ENCODE peak calls at places on chromosomes 5 and 9, in eight cellular contexts. One of them, this sample, is unnamed.

GRCh38 chr5:4938941-4939546 is 201.1 kb upstream of the ADAMTS16 start:
- DNase-seq in WTC11: no peak
- DNase-seq in mammary epithelial cell: no peak
- DNase-seq in PC-9: no peak
- DNase-seq in fibroblast of the aortic adventitia: no peak
- DNase-seq in fibroblast of lung: no peak
- DNase-seq in HCT116: no peak
- DNase-seq in A549: no peak
- DNase-seq in this sample: no peak

GRCh38 chr5:2415678-2416077 is 335.8 kb downstream of the IRX2 start:
- DNase-seq in WTC11: peak; percentile 44
- DNase-seq in HCT116: no peak
- DNase-seq in A549: no peak
- DNase-seq in PC-9: no peak
- DNase-seq in fibroblast of the aortic adventitia: no peak
- DNase-seq in fibroblast of lung: no peak
- DNase-seq in mammary epithelial cell: no peak
- DNase-seq in this sample: no peak

GRCh38 chr5:161572914-161573313 is 26.4 kb upstream of the GABRB2 start:
- DNase-seq in WTC11: no peak
- DNase-seq in PC-9: no peak
- DNase-seq in A549: no peak
- DNase-seq in mammary epithelial cell: no peak
- DNase-seq in fibroblast of lung: no peak
- DNase-seq in fibroblast of the aortic adventitia: no peak
- DNase-seq in HCT116: no peak
- DNase-seq in this sample: no peak

GRCh38 chr9:126689027-126689825 is 75.5 kb downstream of the LMX1B start:
- DNase-seq in PC-9: no peak
- DNase-seq in A549: no peak
- DNase-seq in HCT116: no peak
- DNase-seq in fibroblast of lung: no peak
- DNase-seq in mammary epithelial cell: no peak
- DNase-seq in fibroblast of the aortic adventitia: no peak
- DNase-seq in WTC11: no peak
- DNase-seq in this sample: no peak

GRCh38 chr5:55407059-55407684 is 99.4 kb downstream of the MTREX start:
- DNase-seq in fibroblast of lung: peak; percentile 42
- DNase-seq in PC-9: no peak
- DNase-seq in fibroblast of the aortic adventitia: peak; percentile 77
- DNase-seq in WTC11: no peak
- DNase-seq in A549: peak; percentile 25
- DNase-seq in HCT116: peak; percentile 22
- DNase-seq in mammary epithelial cell: peak; percentile 23
- DNase-seq in this sample: no peak

GRCh38 chr9:68637020-68637419 is 68.0 kb upstream of the PIP5K1B start:
- DNase-seq in A549: no peak
- DNase-seq in HCT116: no peak
- DNase-seq in fibroblast of the aortic adventitia: no peak
- DNase-seq in PC-9: no peak
- DNase-seq in fibroblast of lung: no peak
- DNase-seq in mammary epithelial cell: no peak
- DNase-seq in WTC11: no peak
- DNase-seq in this sample: no peak

GRCh38 chr5:149450199-149450598 is 71.1 kb upstream of the IL17B start:
- DNase-seq in mammary epithelial cell: no peak
- DNase-seq in HCT116: no peak
- DNase-seq in A549: no peak
- DNase-seq in fibroblast of lung: peak; percentile 80
- DNase-seq in PC-9: no peak
- DNase-seq in WTC11: no peak
- DNase-seq in fibroblast of the aortic adventitia: peak; percentile 89
- DNase-seq in this sample: no peak

GRCh38 chr5:51960617-51961115 is 577.4 kb downstream of the ISL1 start:
- DNase-seq in mammary epithelial cell: peak; percentile 17
- DNase-seq in WTC11: no peak
- DNase-seq in fibroblast of lung: no peak
- DNase-seq in fibroblast of the aortic adventitia: peak; percentile 2
- DNase-seq in A549: no peak
- DNase-seq in PC-9: no peak
- DNase-seq in HCT116: peak; percentile 7
- DNase-seq in this sample: no peak

GRCh38 chr5:41279040-41279439 is 65.7 kb upstream of the C6 start:
- DNase-seq in A549: no peak
- DNase-seq in fibroblast of lung: no peak
- DNase-seq in WTC11: no peak
- DNase-seq in HCT116: no peak
- DNase-seq in fibroblast of the aortic adventitia: no peak
- DNase-seq in mammary epithelial cell: no peak
- DNase-seq in PC-9: no peak
- DNase-seq in this sample: no peak

GRCh38 chr5:111439473-111440075 is 72.8 kb downstream of the STARD4 start:
- DNase-seq in HCT116: no peak
- DNase-seq in fibroblast of lung: peak; percentile 81
- DNase-seq in fibroblast of the aortic adventitia: peak; percentile 40
- DNase-seq in mammary epithelial cell: peak; percentile 28
- DNase-seq in WTC11: no peak
- DNase-seq in A549: no peak
- DNase-seq in PC-9: no peak
- DNase-seq in this sample: no peak

GRCh38 chr9:16602494-16602893 is 268.0 kb downstream of the BNC2 start:
- DNase-seq in fibroblast of lung: no peak
- DNase-seq in HCT116: no peak
- DNase-seq in mammary epithelial cell: no peak
- DNase-seq in fibroblast of the aortic adventitia: no peak
- DNase-seq in WTC11: no peak
- DNase-seq in A549: no peak
- DNase-seq in PC-9: no peak
- DNase-seq in this sample: no peak

GRCh38 chr5:174785120-174785680 is 60.8 kb downstream of the MSX2 start:
- DNase-seq in PC-9: no peak
- DNase-seq in fibroblast of lung: no peak
- DNase-seq in fibroblast of the aortic adventitia: no peak
- DNase-seq in HCT116: no peak
- DNase-seq in mammary epithelial cell: no peak
- DNase-seq in WTC11: no peak
- DNase-seq in A549: no peak
- DNase-seq in this sample: no peak

GRCh38 chr5:107855171-107855570 is 184.4 kb upstream of the EFNA5 start:
- DNase-seq in fibroblast of the aortic adventitia: no peak
- DNase-seq in fibroblast of lung: no peak
- DNase-seq in A549: no peak
- DNase-seq in HCT116: no peak
- DNase-seq in WTC11: no peak
- DNase-seq in mammary epithelial cell: no peak
- DNase-seq in PC-9: no peak
- DNase-seq in this sample: no peak

GRCh38 chr9:35905912-35906679 is at the start of gene HRCT1:
- DNase-seq in mammary epithelial cell: peak; percentile 94
- DNase-seq in WTC11: no peak
- DNase-seq in fibroblast of lung: peak; percentile 97
- DNase-seq in A549: peak; percentile 50
- DNase-seq in PC-9: peak; percentile 85
- DNase-seq in HCT116: peak; percentile 74
- DNase-seq in fibroblast of the aortic adventitia: peak; percentile 98
- DNase-seq in this sample: no peak

GRCh38 chr5:146872191-146872590 is 6.4 kb downstream of the PPP2R2B start:
- DNase-seq in PC-9: no peak
- DNase-seq in HCT116: no peak
- DNase-seq in mammary epithelial cell: no peak
- DNase-seq in fibroblast of the aortic adventitia: no peak
- DNase-seq in WTC11: no peak
- DNase-seq in fibroblast of lung: no peak
- DNase-seq in A549: no peak
- DNase-seq in this sample: no peak

GRCh38 chr5:79202076-79202475 is 33.9 kb upstream of the JMY start:
- DNase-seq in HCT116: peak; percentile 36
- DNase-seq in mammary epithelial cell: peak; percentile 68
- DNase-seq in A549: peak; percentile 29
- DNase-seq in fibroblast of the aortic adventitia: peak; percentile 89
- DNase-seq in fibroblast of lung: peak; percentile 80
- DNase-seq in PC-9: peak; percentile 80
- DNase-seq in WTC11: no peak
- DNase-seq in this sample: no peak

GRCh38 chr5:127080001-127080478 is 6.7 kb upstream of the C5orf63 start:
- DNase-seq in mammary epithelial cell: peak; percentile 90
- DNase-seq in PC-9: no peak
- DNase-seq in A549: no peak
- DNase-seq in fibroblast of lung: no peak
- DNase-seq in fibroblast of the aortic adventitia: no peak
- DNase-seq in HCT116: no peak
- DNase-seq in WTC11: no peak
- DNase-seq in this sample: no peak

GRCh38 chr9:36029765-36030528 is 6.8 kb upstream of the RECK start:
- DNase-seq in fibroblast of lung: peak; percentile 96
- DNase-seq in PC-9: peak; percentile 87
- DNase-seq in mammary epithelial cell: peak; percentile 92
- DNase-seq in A549: no peak
- DNase-seq in fibroblast of the aortic adventitia: peak; percentile 98
- DNase-seq in HCT116: no peak
- DNase-seq in WTC11: no peak
- DNase-seq in this sample: no peak

GRCh38 chr9:11933926-11934325 is 759.3 kb upstream of the TYRP1 start:
- DNase-seq in WTC11: no peak
- DNase-seq in A549: no peak
- DNase-seq in PC-9: no peak
- DNase-seq in fibroblast of lung: peak; percentile 14
- DNase-seq in fibroblast of the aortic adventitia: peak; percentile 95
- DNase-seq in HCT116: no peak
- DNase-seq in mammary epithelial cell: no peak
- DNase-seq in this sample: no peak

GRCh38 chr5:124692324-124692723 is 54.1 kb downstream of the ZNF608 start:
- DNase-seq in mammary epithelial cell: no peak
- DNase-seq in WTC11: no peak
- DNase-seq in HCT116: no peak
- DNase-seq in PC-9: no peak
- DNase-seq in fibroblast of lung: peak; percentile 91
- DNase-seq in A549: no peak
- DNase-seq in fibroblast of the aortic adventitia: peak; percentile 89
- DNase-seq in this sample: no peak

GRCh38 chr5:149160291-149160787 is 19.0 kb downstream of the ABLIM3 start:
- DNase-seq in WTC11: no peak
- DNase-seq in A549: no peak
- DNase-seq in PC-9: no peak
- DNase-seq in mammary epithelial cell: peak; percentile 60
- DNase-seq in HCT116: no peak
- DNase-seq in fibroblast of the aortic adventitia: no peak
- DNase-seq in fibroblast of lung: no peak
- DNase-seq in this sample: no peak

DNA sequence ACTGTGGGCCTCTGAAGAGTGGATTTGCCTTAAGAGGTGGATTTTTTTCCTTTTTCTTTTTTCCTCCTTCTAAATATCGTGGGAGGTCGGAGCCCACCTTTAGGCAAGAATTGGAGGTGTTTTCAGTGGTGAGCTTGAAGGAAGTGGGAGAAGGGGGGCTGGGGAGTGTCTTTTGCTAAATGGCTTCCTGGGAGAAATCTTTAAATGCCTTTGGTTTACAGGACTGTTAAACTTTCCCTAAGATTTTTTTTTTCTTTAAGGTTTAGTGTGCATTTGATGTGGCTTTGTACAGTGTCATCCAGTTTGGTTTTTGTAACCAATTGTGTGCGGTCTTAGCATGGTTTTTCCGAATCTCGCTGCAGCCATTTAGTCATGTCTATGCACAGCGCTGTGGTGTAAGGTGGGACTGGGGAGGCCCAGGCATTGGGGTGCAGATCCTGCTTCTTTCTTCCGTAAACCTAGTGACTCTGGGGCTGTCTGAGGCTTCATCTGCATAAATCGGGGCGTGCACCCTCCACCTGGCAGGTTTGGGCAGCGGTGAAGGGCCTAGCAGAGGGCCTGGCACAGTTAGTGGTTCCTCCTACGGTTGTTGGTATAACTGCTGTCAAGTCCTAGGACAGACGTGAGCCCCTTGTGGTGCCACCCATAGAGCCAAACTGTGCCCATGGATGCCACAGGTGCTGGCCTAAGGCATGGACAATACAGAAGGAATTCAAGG is 1.3 kb downstream of the PRRC2B start:
- DNase-seq in fibroblast of lung: peak; percentile 38
- DNase-seq in A549: no peak
- DNase-seq in fibroblast of the aortic adventitia: peak; percentile 34
- DNase-seq in WTC11: peak; percentile 60
- DNase-seq in HCT116: no peak
- DNase-seq in PC-9: peak; percentile 44
- DNase-seq in mammary epithelial cell: peak; percentile 76
- DNase-seq in this sample: peak; percentile 73
- TF ChIP-seq CTCF in fibroblast of lung: no peak
- TF ChIP-seq CTCF in A549: no peak
- TF ChIP-seq CTCF in fibroblast of the aortic adventitia: no peak
- TF ChIP-seq CTCF in WTC11: no peak
- TF ChIP-seq CTCF in HCT116: no peak
- TF ChIP-seq CTCF in PC-9: no peak
- TF ChIP-seq CTCF in mammary epithelial cell: peak; percentile 13
- TF ChIP-seq CTCF in this sample: no peak

GRCh38 chr5:9339206-9339818 is 206.6 kb downstream of the SEMA5A start:
- DNase-seq in HCT116: no peak
- DNase-seq in fibroblast of lung: no peak
- DNase-seq in A549: no peak
- DNase-seq in fibroblast of the aortic adventitia: no peak
- DNase-seq in mammary epithelial cell: no peak
- DNase-seq in PC-9: no peak
- DNase-seq in WTC11: peak; percentile 42
- DNase-seq in this sample: no peak
- TF ChIP-seq CTCF in HCT116: peak; percentile 46
- TF ChIP-seq CTCF in fibroblast of lung: no peak
- TF ChIP-seq CTCF in A549: no peak
- TF ChIP-seq CTCF in fibroblast of the aortic adventitia: peak; percentile 54
- TF ChIP-seq CTCF in mammary epithelial cell: peak; percentile 44
- TF ChIP-seq CTCF in PC-9: peak; percentile 71
- TF ChIP-seq CTCF in WTC11: peak; percentile 48
- TF ChIP-seq CTCF in this sample: no peak

GRCh38 chr5:56481147-56481997 is 248.2 kb upstream of the ANKRD55 start:
- DNase-seq in WTC11: peak; percentile 45
- DNase-seq in A549: peak; percentile 50
- DNase-seq in HCT116: no peak
- DNase-seq in fibroblast of lung: peak; percentile 15
- DNase-seq in PC-9: peak; percentile 47
- DNase-seq in fibroblast of the aortic adventitia: peak; percentile 30
- DNase-seq in mammary epithelial cell: peak; percentile 11
- DNase-seq in this sample: peak; percentile 64
- TF ChIP-seq CTCF in WTC11: peak; percentile 24
- TF ChIP-seq CTCF in A549: peak; percentile 43
- TF ChIP-seq CTCF in HCT116: no peak
- TF ChIP-seq CTCF in fibroblast of lung: peak; percentile 47
- TF ChIP-seq CTCF in PC-9: peak; percentile 29
- TF ChIP-seq CTCF in fibroblast of the aortic adventitia: peak; percentile 28
- TF ChIP-seq CTCF in mammary epithelial cell: peak; percentile 22
- TF ChIP-seq CTCF in this sample: no peak

GRCh38 chr9:74697535-74697934 is 190.2 kb downstream of the TRPM6 start:
- DNase-seq in fibroblast of the aortic adventitia: no peak
- DNase-seq in mammary epithelial cell: no peak
- DNase-seq in PC-9: no peak
- DNase-seq in HCT116: no peak
- DNase-seq in fibroblast of lung: no peak
- DNase-seq in WTC11: no peak
- DNase-seq in A549: no peak
- DNase-seq in this sample: no peak

GRCh38 chr9:74696520-74696919 is 191.2 kb downstream of the TRPM6 start:
- DNase-seq in PC-9: no peak
- DNase-seq in mammary epithelial cell: no peak
- DNase-seq in HCT116: no peak
- DNase-seq in A549: no peak
- DNase-seq in WTC11: peak; percentile 24
- DNase-seq in fibroblast of the aortic adventitia: no peak
- DNase-seq in fibroblast of lung: no peak
- DNase-seq in this sample: no peak
- TF ChIP-seq CTCF in PC-9: peak; percentile 15
- TF ChIP-seq CTCF in mammary epithelial cell: no peak
- TF ChIP-seq CTCF in HCT116: peak; percentile 41
- TF ChIP-seq CTCF in A549: no peak
- TF ChIP-seq CTCF in WTC11: no peak
- TF ChIP-seq CTCF in fibroblast of the aortic adventitia: no peak
- TF ChIP-seq CTCF in fibroblast of lung: no peak
- TF ChIP-seq CTCF in this sample: no peak